ENCODE peak calls at places on chromosome 17, in four cellular contexts. O is CD4-positive, alpha-beta T cell; D is sigmoid colon; R is lower lobe of right lung. L is an unnamed sample. For H3K27me3, the result is how much of the 10 kb centered on the place peaks cover.

GRCh38 chr17:7218774-7219173 is 862 bp downstream of the DLG4 start:
- DNase-seq in O (no peak), D (no peak), R (no peak), L (no peak)

GRCh38 chr17:39082482-39082881 is 69.0 kb downstream of the PLXDC1 start:
- DNase-seq in O (no peak), D (no peak), R (no peak), L (no peak)

GRCh38 chr17:32142038-32142856 is at the start of gene RHOT1:
- DNase-seq in O (peak), D (peak), R (peak), L (peak)

GRCh38 chr17:77165577-77165976 is 24.8 kb downstream of the SEC14L1 start:
- DNase-seq in O (no peak), D (no peak), R (no peak), L (no peak)

GRCh38 chr17:81365148-81365600 is 30.1 kb upstream of the BAHCC1 start:
- DNase-seq in O (no peak), D (peak), R (peak), L (no peak)

GRCh38 chr17:44345497-44346026 is 460 bp downstream of the GRN start:
- DNase-seq in O (no peak), D (no peak), R (no peak), L (no peak)

GRCh38 chr17:5971969-5972368 is 98.2 kb upstream of the WSCD1 start:
- DNase-seq in O (no peak), D (no peak), R (no peak), L (no peak)

GRCh38 chr17:30021708-30022317 is 80.4 kb downstream of the EFCAB5 start:
- DNase-seq in O (peak), D (no peak), R (no peak), L (no peak)

GRCh38 chr17:10265100-10265810 is 66.8 kb upstream of the GAS7 start:
- DNase-seq in O (no peak), D (no peak), R (no peak), L (no peak)

GRCh38 chr17:64448665-64449512 is at the start of gene MILR1:
- DNase-seq in O (no peak), D (peak), R (no peak), L (peak)

GRCh38 chr17:40445769-40446468 is 2.7 kb downstream of the IGFBP4 start:
- DNase-seq in O (no peak), D (no peak), R (no peak), L (no peak)

GRCh38 chr17:81049973-81050551 is 15.1 kb downstream of the BAIAP2 start:
- DNase-seq in O (no peak), D (no peak), R (peak), L (peak)

DNA sequence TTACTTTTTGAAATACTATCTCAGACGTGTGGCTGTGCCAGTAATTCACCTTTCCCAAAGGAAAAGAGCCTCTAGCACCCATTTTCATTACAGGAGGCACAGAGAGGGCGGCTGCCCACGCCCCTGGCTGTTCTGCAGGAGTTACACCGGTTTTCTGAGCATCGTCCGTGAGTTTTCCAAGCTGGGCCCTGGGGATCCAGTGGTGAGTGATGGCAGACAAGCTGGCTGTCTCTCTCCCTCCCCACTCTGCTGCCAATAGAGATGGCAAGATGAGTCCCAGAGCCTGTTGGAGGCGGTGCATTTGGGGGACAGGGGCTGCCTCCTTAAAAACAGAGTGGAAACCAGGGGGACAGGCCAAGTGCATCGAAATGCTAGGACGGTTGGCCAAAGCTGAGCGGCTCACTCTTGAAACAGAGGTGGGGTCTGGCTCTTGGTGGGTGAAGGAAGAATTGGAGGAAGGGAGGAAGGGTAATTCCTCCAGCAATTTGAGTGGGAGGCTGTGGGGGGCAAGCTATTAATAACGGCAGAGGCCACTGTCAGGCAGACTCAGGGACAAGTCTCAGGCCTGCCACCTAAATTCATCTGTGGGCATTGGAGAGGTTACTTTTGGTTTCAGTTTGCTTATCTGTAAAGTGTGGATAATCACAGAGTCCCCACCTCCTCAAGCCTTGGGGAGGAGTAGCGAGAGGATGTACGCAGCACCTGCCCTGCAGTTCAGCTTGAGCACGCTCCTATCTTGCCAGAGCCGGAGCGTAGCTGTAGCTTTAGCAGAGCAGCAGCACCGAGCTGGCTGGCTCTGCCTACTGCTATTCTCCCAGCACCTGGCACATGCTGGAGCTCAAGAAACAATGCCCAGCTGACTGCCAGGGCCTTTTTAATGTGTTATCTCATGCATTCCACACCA is 7.5 kb upstream of the NOS2 start:
- DNase-seq in O (peak), D (no peak), R (no peak), L (no peak)
- H3K27me3 ChIP-seq in O (under half), D (under half), R (under half), L (under half)

GRCh38 chr17:58268326-58268725 is 12.4 kb downstream of the MPO start:
- DNase-seq in O (no peak), D (no peak), R (no peak), L (no peak)

GRCh38 chr17:58264407-58265103 is 16.2 kb downstream of the MPO start:
- DNase-seq in O (no peak), D (no peak), R (no peak), L (no peak)

GRCh38 chr17:58267347-58268324 is 13.1 kb downstream of the MPO start:
- DNase-seq in O (no peak), D (no peak), R (no peak), L (no peak)

GRCh38 chr17:58265266-58265665 is 15.5 kb downstream of the MPO start:
- DNase-seq in O (no peak), D (no peak), R (no peak), L (no peak)

GRCh38 chr17:58265902-58266875 is 14.5 kb downstream of the MPO start:
- DNase-seq in O (no peak), D (no peak), R (no peak), L (no peak)
- H3K27ac ChIP-seq in O (no peak), D (no peak), R (no peak), L (no peak)

GRCh38 chr17:55241097-55241496 is 23.7 kb upstream of the HLF start:
- DNase-seq in O (no peak), D (no peak), R (no peak), L (no peak)
- H3K27me3 ChIP-seq in O (under half), D (under half), R (under half), L (under half)

GRCh38 chr17:8726951-8727555 is 17.6 kb downstream of the CCDC42 start:
- DNase-seq in O (no peak), D (no peak), R (no peak), L (peak)
- H3K27ac ChIP-seq in O (no peak), D (no peak), R (peak), L (no peak)

DNA sequence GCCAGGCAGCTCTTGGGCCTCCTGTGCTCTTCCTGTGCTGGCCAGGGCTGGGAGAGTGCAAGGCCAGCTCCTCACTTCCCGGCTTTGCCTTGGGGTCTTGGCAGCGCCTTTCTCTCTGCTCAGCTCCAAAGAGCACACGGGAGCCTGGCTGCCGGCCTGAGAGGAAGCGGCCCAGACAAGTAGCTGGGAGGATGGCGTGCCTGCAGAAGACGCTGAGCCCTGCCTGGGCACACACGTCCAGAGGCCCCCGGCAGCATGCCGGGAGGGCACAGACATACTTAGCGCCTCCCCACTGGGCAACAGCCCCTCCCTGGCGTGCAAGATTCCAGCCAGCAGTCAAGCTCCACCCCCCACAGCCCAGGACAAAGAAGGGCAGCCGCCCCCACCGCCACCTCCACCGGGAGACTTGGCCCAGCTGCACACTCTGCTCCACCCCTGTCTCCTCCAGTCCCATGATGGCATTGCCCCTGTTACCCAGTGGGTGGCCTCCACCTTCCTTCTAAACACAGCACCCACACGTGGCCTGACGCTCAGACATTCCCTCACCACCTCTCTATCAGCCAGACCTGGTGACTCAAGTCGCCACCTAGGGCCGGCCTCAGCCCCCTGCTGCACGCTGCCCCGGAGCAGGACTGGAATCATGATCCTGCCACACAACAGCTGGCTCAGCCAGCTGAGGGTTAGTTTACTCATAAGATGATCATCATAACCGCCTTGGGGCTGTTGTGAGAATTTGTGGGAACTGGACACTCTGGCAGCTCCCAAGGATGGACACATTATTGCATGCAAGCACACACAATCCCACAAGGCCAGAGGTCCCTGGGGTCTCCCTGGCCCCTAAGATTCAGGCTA is 12.4 kb downstream of the SGCA start:
- DNase-seq in O (peak), D (peak), R (peak), L (peak)
- H3K27me3 ChIP-seq in O (under half), D (under half), R (under half), L (under half)

GRCh38 chr17:74455025-74455585 is 11.3 kb upstream of the CD300A start:
- DNase-seq in O (no peak), D (no peak), R (no peak), L (no peak)

GRCh38 chr17:74454197-74455024 is 12.0 kb upstream of the CD300A start:
- DNase-seq in O (no peak), D (peak), R (peak), L (peak)

GRCh38 chr17:74452841-74453661 is 13.4 kb upstream of the CD300A start:
- DNase-seq in O (no peak), D (no peak), R (no peak), L (no peak)

GRCh38 chr17:74452027-74452840 is 14.2 kb upstream of the CD300A start:
- DNase-seq in O (no peak), D (no peak), R (no peak), L (no peak)

DNA sequence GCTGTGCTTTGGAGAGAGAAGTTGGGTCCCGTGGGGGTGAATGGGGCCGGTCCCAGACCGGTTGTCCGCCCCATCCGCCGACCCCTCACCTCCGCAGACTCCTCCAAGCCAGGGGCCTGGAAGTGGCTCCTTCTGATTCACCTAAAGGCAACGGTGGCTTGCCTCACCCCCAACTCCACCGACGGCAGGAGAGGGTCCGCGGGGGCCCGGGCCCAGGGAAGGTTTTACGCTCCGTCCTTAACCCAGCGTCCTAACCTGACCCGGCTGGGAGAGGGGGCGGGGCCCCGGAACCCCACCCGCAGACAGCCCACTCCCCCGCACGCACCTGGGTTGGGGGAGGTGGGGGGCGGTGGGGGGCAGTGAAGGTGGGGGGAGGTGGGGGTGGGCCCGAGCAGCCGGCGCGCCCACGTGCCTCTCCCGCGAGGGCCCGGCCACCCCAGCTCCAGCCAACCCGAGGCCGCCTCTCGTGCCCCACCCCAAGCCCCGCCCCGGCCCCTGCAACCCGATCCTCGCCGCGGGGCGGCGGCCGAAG is 12.7 kb upstream of the CD300A start:
- DNase-seq in O (peak), D (no peak), R (no peak), L (no peak)
- H3K27ac ChIP-seq in O (no peak), D (peak), R (peak), L (no peak)

GRCh38 chr17:34569591-34569990 is 9.8 kb upstream of the TMEM132E start:
- DNase-seq in O (no peak), D (no peak), R (no peak), L (no peak)

GRCh38 chr17:34572483-34572882 is 6.9 kb upstream of the TMEM132E start:
- DNase-seq in O (no peak), D (no peak), R (no peak), L (no peak)

GRCh38 chr17:34571428-34572130 is 7.8 kb upstream of the TMEM132E start:
- DNase-seq in O (no peak), D (no peak), R (no peak), L (no peak)

GRCh38 chr17:34568953-34569352 is 10.4 kb upstream of the TMEM132E start:
- DNase-seq in O (no peak), D (no peak), R (no peak), L (no peak)

DNA sequence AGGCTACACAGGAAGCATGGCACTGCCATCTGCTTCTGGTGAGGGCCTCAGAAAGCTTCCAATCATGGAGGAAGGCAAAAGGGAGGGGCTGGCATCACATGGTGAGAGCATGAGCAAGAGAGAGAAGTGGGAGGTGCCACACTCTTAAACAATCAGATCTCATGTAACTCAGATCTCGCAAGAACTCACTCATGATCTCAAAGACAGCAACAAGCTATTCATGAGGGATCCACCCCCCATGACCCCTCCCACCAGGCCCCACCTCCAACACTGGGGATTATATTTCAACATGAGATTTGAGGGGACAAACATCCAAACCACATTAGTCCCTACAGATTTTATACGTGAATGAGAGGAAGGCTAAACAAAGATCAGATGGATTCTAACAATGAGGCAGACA is 8.9 kb upstream of the TMEM132E start:
- DNase-seq in O (no peak), D (no peak), R (no peak), L (no peak)
- H3K27me3 ChIP-seq in O (half or more), D (under half), R (under half), L (under half)

DNA sequence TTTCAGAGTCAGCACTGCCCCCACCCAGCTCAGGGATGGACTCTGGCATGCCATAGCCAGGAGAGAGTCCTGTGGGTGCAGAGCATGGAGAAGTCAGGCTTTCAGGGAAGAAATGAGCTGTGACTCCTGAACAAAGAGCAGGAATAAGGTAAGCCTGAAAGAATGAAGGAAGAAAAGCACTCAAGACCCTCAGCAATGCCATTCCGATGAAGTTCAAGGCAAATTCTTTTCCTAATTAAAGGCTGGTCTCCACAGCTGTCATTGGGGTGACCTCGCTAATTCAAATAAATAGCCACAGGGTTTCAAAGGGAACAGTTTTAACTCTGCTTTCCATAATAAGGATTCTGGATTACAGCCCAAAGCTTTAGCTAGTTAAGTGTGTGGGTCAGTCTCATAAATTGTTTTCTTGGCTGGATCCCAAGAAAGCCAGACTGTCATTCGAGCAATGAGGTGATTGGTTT is 31.7 kb downstream of the TOM1L2 start:
- DNase-seq in O (no peak), D (no peak), R (no peak), L (no peak)
- H3K27ac ChIP-seq in O (no peak), D (no peak), R (no peak), L (no peak)

L was measured in foreskin keratinocyte.